ENCODE peak calls at places on chromosomes 2 and 18, in five cellular contexts. J, T, I, F and L are unnamed samples. For H3K27me3, the result is how much of the 10 kb centered on the place peaks cover.

GRCh38 chr2:39875182-39875913 is 96.3 kb upstream of the THUMPD2 start:
- DNase-seq in J (no peak), T (no peak), I (peak), F (peak), L (no peak)

GRCh38 chr18:45136381-45137088 is 455.8 kb downstream of the SETBP1 start:
- DNase-seq in J (no peak), T (no peak), I (no peak), F (no peak), L (no peak)

GRCh38 chr2:218396688-218397501 is 2.8 kb upstream of the CTDSP1 start:
- DNase-seq in J (peak), T (peak), I (peak), F (peak), L (peak)

GRCh38 chr2:21038403-21039073 is 5.3 kb downstream of the APOB start:
- DNase-seq in J (peak), T (no peak), I (peak), F (no peak), L (no peak)

GRCh38 chr2:100741880-100742814 is 77.8 kb upstream of the NPAS2 start:
- DNase-seq in J (no peak), T (no peak), I (peak), F (peak), L (no peak)

GRCh38 chr18:13481820-13482640 is 244.3 kb downstream of the FAM210A start:
- DNase-seq in J (no peak), T (no peak), I (no peak), F (no peak), L (no peak)

GRCh38 chr2:3192281-3192818 is 185.3 kb downstream of the EIPR1 start:
- DNase-seq in J (no peak), T (no peak), I (no peak), F (no peak), L (no peak)

GRCh38 chr2:63790913-63791312 is 50.8 kb upstream of the UGP2 start:
- DNase-seq in J (no peak), T (no peak), I (peak), F (peak), L (peak)

GRCh38 chr2:213229814-213230213 is 54.5 kb upstream of the SPAG16 start:
- DNase-seq in J (no peak), T (no peak), I (no peak), F (peak), L (no peak)

GRCh38 chr2:222756362-222756831 is 84.9 kb downstream of the MOGAT1 start:
- DNase-seq in J (no peak), T (no peak), I (peak), F (no peak), L (no peak)

GRCh38 chr18:2805970-2806943 is 40.5 kb upstream of the EMILIN2 start:
- DNase-seq in J (no peak), T (no peak), I (no peak), F (peak), L (no peak)

GRCh38 chr18:46668694-46669093 is 11.7 kb upstream of the LOXHD1 start:
- DNase-seq in J (no peak), T (no peak), I (no peak), F (no peak), L (no peak)

GRCh38 chr2:3222636-3223035 is 155.0 kb downstream of the EIPR1 start:
- DNase-seq in J (peak), T (no peak), I (no peak), F (no peak), L (no peak)

GRCh38 chr2:240602266-240603050 is 15.9 kb downstream of the CAPN10 start:
- DNase-seq in J (no peak), T (no peak), I (no peak), F (no peak), L (no peak)

GRCh38 chr2:120208381-120209353 is 14.5 kb downstream of the TMEM185B start:
- DNase-seq in J (no peak), T (no peak), I (no peak), F (no peak), L (no peak)

GRCh38 chr2:235325126-235325525 is 168.7 kb upstream of the AGAP1 start:
- DNase-seq in J (peak), T (no peak), I (peak), F (no peak), L (no peak)

GRCh38 chr2:121804340-121804739 is 48.9 kb downstream of the TSN start:
- DNase-seq in J (peak), T (peak), I (no peak), F (peak), L (no peak)
- H3K4me3 ChIP-seq in J (no peak), T (no peak), I (no peak), F (no peak), L (no peak)

DNA sequence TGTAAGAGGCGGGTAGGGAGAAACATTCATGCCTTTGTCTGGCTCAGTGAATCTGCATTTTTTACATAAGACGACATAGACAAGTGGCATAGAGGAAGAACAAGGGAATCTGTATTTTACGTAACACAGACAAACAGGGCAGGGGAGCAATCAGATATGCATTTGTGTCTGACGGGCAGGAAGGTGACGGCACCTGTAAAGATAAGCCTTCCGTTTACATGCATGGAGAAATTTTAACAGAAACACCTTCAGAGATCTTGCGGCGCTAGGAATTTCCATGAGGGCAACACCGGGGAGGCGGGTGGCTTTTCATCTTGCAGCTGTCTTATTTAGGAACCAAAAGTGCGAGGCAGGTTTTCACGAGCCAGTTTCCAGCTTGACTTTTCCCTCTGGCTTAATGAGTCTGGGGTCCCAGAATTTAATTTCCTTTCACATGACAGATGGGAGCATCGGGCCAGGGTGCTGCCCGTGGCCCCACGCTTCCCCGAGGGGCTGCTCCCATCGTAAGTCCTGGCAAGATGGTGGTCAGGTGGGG is 42.6 kb downstream of the RTP5 start:
- DNase-seq in J (no peak), T (no peak), I (no peak), F (no peak), L (no peak)
- H3K27me3 ChIP-seq in J (under half), T (under half), I (under half), F (under half), L (under half)

DNA sequence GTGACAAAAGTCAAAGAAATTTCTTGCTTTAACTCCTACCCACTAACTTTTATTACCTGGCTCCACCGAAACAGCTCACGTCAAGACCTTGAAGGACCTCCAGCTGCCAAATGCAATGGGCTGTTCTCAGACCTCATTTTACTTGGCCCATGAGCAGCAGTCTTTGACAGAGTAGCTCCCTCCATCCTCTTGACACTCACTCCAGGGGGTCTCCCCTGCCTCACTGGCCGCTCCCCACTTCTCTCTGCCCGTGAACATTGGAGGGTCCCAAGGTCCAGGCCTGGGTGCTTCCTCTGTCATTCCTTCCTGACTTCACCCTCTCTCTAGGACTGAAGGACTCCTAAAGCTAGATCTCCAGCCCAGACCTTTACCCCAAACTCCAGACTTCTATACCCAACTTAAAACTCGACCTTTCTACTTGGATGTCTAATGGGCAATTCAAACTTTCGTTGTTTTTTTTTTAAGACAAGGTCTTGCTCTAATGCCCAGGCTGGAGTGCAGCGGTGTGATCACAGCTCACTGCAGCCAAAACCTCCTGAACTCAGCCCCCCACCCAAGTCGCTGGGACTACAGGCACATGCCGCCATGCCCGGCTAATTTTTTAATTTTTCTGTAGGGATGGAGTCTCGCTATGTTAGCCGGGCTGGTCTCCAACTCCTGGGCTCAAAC is 92.9 kb upstream of the ST3GAL5 start:
- DNase-seq in J (no peak), T (no peak), I (no peak), F (no peak), L (peak)
- H3K4me3 ChIP-seq in J (no peak), T (no peak), I (no peak), F (no peak), L (no peak)

GRCh38 chr2:118832071-118832790 is 15.2 kb downstream of the EN1 start:
- DNase-seq in J (no peak), T (no peak), I (no peak), F (no peak), L (no peak)
- H3K27me3 ChIP-seq in J (half or more), T (half or more), I (under half), F (half or more), L (half or more)

GRCh38 chr2:48207201-48207641 is 300.9 kb upstream of the FBXO11 start:
- DNase-seq in J (no peak), T (no peak), I (no peak), F (no peak), L (no peak)
- H3K4me3 ChIP-seq in J (no peak), T (no peak), I (no peak), F (no peak), L (no peak)

GRCh38 chr2:46382331-46383112 is 85.3 kb downstream of the EPAS1 start:
- DNase-seq in J (peak), T (no peak), I (no peak), F (no peak), L (peak)

GRCh38 chr2:46383113-46383395 is 85.8 kb downstream of the EPAS1 start:
- DNase-seq in J (no peak), T (no peak), I (no peak), F (no peak), L (no peak)

GRCh38 chr2:46381263-46381849 is 84.1 kb downstream of the EPAS1 start:
- DNase-seq in J (peak), T (no peak), I (no peak), F (peak), L (no peak)

GRCh38 chr2:46380038-46380940 is 83.1 kb downstream of the EPAS1 start:
- DNase-seq in J (peak), T (no peak), I (no peak), F (no peak), L (no peak)

GRCh38 chr2:46381871-46382270 is 84.7 kb downstream of the EPAS1 start:
- DNase-seq in J (no peak), T (no peak), I (no peak), F (no peak), L (peak)
- H3K27me3 ChIP-seq in J (under half), T (under half), I (under half), F (under half), L (under half)